ENCODE peak calls at places on chromosomes 5 and 9, in seven cellular contexts. C is tibial artery, J is A549, K is stomach, Q is nephron progenitor cell, X is activated B cell treated with CpG ODN at 0.5 μM for 24 hours, G is glutamatergic neuron. H is an unnamed sample.

GRCh38 chr9:76438841-76439588 is 20.0 kb upstream of the GCNT1 start:
- DNase-seq in X (no peak), K (no peak), J (no peak), G (no peak), Q (no peak), C (no peak), H (peak)

GRCh38 chr5:39775458-39776365 is 350.9 kb upstream of the DAB2 start:
- DNase-seq in C (no peak), J (peak), K (no peak), X (no peak), Q (no peak), G (no peak), H (no peak)

GRCh38 chr9:33233659-33234335 is 6.2 kb upstream of the SPINK4 start:
- DNase-seq in Q (no peak), G (no peak), J (peak), C (peak), X (no peak), K (peak), H (no peak)

GRCh38 chr9:107613314-107613713 is 123.7 kb upstream of the KLF4 start:
- DNase-seq in K (no peak), J (no peak), G (no peak), Q (no peak), C (no peak), X (no peak), H (no peak)

GRCh38 chr9:13113201-13113600 is 166.3 kb downstream of the MPDZ start:
- DNase-seq in K (no peak), C (no peak), J (no peak), Q (no peak), G (no peak), X (no peak), H (no peak)

GRCh38 chr5:74576941-74577456 is 63.5 kb downstream of the ENC1 start:
- DNase-seq in X (no peak), G (no peak), J (no peak), C (no peak), Q (no peak), K (no peak), H (peak)

GRCh38 chr9:76374702-76375543 is 19.3 kb downstream of the RFK start:
- DNase-seq in K (peak), G (no peak), X (no peak), J (peak), Q (peak), C (no peak), H (no peak)

GRCh38 chr9:121122450-121123032 is 47.8 kb downstream of the CNTRL start:
- DNase-seq in Q (no peak), J (no peak), K (no peak), C (no peak), X (no peak), G (no peak), H (no peak)

GRCh38 chr5:141929398-141930058 is 5.9 kb downstream of the DELE1 start:
- DNase-seq in G (no peak), J (no peak), X (no peak), K (no peak), Q (no peak), C (peak), H (no peak)

GRCh38 chr9:77807295-77807694 is 159.2 kb upstream of the GNA14 start:
- DNase-seq in K (no peak), G (no peak), Q (no peak), X (no peak), J (peak), C (no peak), H (no peak)

DNA sequence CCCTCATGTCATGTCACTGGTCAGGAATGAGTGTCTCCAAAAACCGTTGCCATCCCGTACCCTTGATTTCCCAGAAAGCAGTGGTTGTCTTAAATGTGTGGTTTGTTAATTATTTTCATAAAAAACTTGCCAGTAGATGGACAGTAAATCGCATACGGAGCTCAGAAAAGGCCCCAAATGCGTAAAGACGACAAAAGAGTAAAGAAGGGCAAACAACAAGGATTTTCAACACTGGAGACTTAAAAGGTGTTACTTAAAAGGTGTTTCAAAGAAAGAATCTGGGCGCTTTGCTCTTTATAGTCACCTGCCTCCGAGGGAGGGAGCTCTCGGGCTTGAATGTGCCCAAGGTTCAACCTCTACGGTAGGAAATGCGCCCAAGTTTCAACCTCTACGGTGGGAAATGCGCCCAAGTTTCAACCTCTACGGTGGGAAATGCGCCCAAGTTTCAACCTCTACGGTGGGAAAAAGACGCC is 727 bp downstream of the KIF27 start:
- DNase-seq in K (peak), C (no peak), G (no peak), J (no peak), Q (no peak), X (no peak), H (peak)
- TF ChIP-seq CTCF in K (no peak), C (no peak), G (no peak), J (peak), Q (no peak), X (no peak), H (no peak)

DNA sequence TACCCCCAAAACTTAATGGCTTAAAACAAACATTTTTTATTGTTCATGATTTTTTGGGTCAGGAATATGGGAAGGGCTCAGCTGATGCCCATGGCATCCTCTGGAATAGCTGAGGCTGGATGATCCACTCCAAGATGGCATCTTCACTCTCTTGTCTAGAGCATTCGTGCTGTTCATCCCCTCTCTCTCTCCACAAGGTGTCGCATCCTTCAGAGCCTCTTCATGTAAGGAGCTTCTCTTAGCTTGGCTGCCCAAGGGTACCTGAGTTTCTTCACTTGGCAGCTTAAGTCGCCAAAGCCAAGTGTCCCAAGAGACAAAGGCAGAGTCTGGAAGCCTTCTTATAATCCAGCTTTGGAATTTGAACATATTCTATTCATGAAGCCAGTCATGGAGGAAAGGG is 294.7 kb downstream of the CHSY3 start:
- DNase-seq in G (no peak), X (no peak), Q (no peak), J (peak), C (no peak), K (no peak), H (peak)
- TF ChIP-seq CTCF in G (no peak), X (no peak), Q (no peak), J (no peak), C (no peak), K (no peak), H (no peak)

GRCh38 chr9:136627703-136628102 is 35.0 kb upstream of the EGFL7 start:
- DNase-seq in K (no peak), C (no peak), J (no peak), X (no peak), Q (no peak), G (no peak), H (no peak)

GRCh38 chr9:136626066-136626725 is 36.5 kb upstream of the EGFL7 start:
- DNase-seq in G (no peak), X (no peak), C (peak), K (peak), J (no peak), Q (peak), H (no peak)

GRCh38 chr9:136628287-136628686 is 34.4 kb upstream of the EGFL7 start:
- DNase-seq in G (peak), X (no peak), C (no peak), K (no peak), Q (peak), J (no peak), H (no peak)

GRCh38 chr9:136625101-136626065 is 37.3 kb upstream of the EGFL7 start:
- DNase-seq in K (peak), C (peak), G (no peak), J (peak), X (no peak), Q (peak), H (no peak)

DNA sequence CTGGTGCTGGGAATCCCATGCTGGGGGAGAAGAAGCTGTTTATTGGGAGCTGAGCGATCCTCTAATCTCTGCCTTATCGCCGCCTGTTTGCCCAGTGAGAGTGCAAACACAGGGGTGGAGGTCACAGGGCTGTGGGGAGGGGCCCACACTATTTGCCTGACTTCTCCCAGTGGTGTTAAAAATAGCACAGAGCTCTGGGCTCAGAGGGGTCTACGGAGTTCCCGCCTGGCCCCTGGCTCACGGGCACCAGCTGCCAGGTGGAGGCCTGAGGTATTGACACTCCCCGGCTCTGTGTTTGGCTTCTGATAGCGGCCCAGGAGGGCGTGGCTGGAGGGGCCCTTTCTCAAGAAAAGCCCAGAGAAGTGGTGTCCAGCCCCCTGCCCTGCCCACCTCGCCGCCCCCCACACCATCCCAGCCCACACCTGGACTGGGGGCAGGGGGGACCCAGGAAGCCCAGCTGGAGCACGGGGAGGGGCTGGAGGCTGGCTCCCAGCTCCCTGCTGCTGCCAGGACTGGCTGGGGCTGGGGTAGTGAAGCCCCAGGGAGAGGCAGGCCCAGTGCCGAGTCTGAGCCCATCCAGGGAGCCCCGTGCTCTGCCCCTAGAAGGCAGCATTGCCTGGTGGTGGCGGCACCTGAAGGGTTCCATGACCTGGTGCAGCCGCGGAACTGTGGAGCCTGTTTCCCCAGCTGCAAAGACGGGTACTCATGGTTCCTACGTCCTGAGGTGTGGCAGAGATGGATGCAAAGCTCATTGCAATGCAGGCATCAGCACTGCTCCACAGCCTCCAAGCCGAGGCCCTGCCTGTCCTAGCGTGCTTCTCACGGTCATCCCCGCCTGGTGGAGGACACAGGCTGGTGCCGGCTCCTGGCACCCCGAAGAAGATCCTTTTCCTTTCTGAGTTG is 35.7 kb upstream of the EGFL7 start:
- DNase-seq in K (peak), Q (peak), C (no peak), X (no peak), G (no peak), J (no peak), H (no peak)
- TF ChIP-seq CTCF in K (no peak), Q (no peak), C (no peak), X (no peak), G (peak), J (no peak), H (no peak)

DNA sequence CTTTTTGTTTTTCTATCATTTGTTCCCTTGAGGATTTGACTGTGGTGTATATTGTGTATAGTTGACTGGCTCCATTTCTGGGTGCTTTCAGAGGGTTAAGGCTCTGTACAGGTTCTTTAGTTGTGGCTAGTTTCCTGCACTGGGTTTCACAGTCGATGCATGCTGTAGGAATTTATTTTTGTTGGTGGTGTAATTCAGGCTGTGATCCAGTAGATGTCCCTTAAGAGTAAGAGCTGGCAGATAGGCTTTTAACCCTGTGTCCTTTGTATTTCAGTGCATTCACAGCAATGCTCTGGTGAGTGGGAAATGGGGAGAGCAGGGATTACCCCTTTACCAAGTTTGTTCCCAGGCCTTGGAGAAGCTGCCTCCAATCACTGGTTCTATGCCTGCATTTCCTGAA is 112.9 kb downstream of the SPATA31D1 start:
- DNase-seq in K (no peak), X (no peak), G (no peak), J (peak), Q (no peak), C (no peak), H (no peak)
- TF ChIP-seq CTCF in K (no peak), X (no peak), G (no peak), J (no peak), Q (no peak), C (no peak), H (no peak)

GRCh38 chr9:93237535-93237934 is 53.6 kb downstream of the WNK2 start:
- DNase-seq in Q (no peak), J (no peak), G (no peak), X (no peak), C (no peak), K (no peak), H (no peak)
- TF ChIP-seq CTCF in Q (no peak), J (no peak), G (no peak), X (no peak), C (no peak), K (no peak), H (no peak)

GRCh38 chr9:5714501-5715401 is 85.8 kb downstream of the RIC1 start:
- DNase-seq in Q (no peak), G (no peak), J (peak), C (no peak), X (no peak), K (no peak), H (no peak)
- TF ChIP-seq CTCF in Q (peak), G (peak), J (peak), C (no peak), X (no peak), K (no peak), H (no peak)

GRCh38 chr5:76402251-76402879 is 720 bp upstream of the IQGAP2 start:
- DNase-seq in C (no peak), G (peak), K (peak), Q (peak), X (peak), J (peak), H (peak)

GRCh38 chr5:76404694-76405306 is 1.7 kb downstream of the IQGAP2 start:
- DNase-seq in J (no peak), C (no peak), G (no peak), X (no peak), Q (no peak), K (no peak), H (no peak)

GRCh38 chr5:76402880-76403712 is at the start of gene IQGAP2:
- DNase-seq in C (peak), J (peak), G (peak), X (peak), K (peak), Q (peak), H (peak)

GRCh38 chr5:76403963-76404693 is 1.0 kb downstream of the IQGAP2 start:
- DNase-seq in J (peak), G (peak), Q (peak), X (peak), C (no peak), K (peak), H (peak)

GRCh38 chr5:76403713-76403962 is 553 bp downstream of the IQGAP2 start:
- DNase-seq in C (no peak), Q (no peak), K (no peak), J (peak), X (no peak), G (peak), H (no peak)
- TF ChIP-seq CTCF in C (no peak), Q (peak), K (peak), J (no peak), X (no peak), G (no peak), H (no peak)

GRCh38 chr5:129356846-129357245 is 103.3 kb upstream of the ADAMTS19 start:
- DNase-seq in Q (no peak), G (no peak), K (no peak), C (no peak), J (no peak), X (no peak), H (no peak)

GRCh38 chr5:129359450-129359849 is 100.6 kb upstream of the ADAMTS19 start:
- DNase-seq in J (no peak), X (no peak), C (no peak), Q (no peak), G (no peak), K (no peak), H (no peak)

GRCh38 chr5:129358069-129358468 is 102.0 kb upstream of the ADAMTS19 start:
- DNase-seq in X (no peak), K (no peak), J (no peak), G (no peak), C (no peak), Q (no peak), H (no peak)

GRCh38 chr5:129363991-129364390 is 96.1 kb upstream of the ADAMTS19 start:
- DNase-seq in Q (no peak), J (no peak), G (no peak), X (no peak), K (no peak), C (no peak), H (no peak)

DNA sequence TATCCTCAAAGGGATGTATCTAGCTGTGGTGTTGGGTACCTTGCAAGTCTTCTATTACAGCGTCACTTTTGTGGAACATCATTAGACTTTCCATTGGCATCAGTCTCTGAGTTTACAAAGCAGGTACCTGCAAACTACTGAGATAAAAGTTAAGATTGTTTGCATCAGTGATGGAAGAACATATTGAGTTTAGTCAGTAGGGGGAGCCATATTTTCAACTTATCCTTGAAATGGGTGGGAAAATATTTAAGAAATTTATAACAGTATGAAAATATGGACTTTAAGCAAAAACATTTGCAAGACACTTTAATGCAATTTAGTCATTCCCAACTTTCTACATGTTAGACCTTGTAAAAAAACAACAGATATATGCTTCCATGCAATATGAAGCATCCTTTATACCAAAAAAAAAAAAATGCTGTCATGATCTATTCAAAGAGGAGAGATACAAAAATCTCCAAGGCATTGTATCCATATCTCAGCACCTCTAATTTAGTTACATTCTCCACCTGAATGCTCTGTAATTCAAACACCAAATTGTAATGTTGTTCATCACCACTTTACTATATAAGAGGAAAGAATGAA is 98.6 kb upstream of the ADAMTS19 start:
- DNase-seq in Q (no peak), G (no peak), J (peak), X (no peak), C (no peak), K (no peak), H (no peak)
- TF ChIP-seq CTCF in Q (peak), G (peak), J (peak), X (no peak), C (no peak), K (no peak), H (no peak)

DNA sequence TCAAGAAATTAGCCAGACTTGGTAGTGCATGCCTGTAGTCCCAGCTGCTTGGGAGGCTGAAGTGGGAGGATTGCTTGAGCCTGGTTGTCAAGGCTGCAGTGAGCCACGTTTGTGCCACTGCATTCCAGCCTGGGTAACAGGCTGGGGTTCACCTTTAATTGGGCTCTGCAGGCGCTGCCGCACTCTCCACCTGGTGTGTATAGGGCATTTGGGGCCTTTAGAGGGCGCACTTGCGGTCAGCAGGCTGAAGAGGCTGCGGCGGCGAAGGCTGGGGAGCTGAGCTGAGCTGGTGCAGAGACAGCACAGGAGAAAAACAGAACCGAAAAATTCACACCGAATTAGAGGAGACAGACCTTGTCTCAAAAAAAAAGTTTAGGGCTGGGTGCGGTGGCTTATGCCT is 31.2 kb downstream of the CDK7 start:
- DNase-seq in C (no peak), Q (peak), G (peak), J (peak), X (no peak), K (no peak), H (no peak)
- TF ChIP-seq CTCF in C (no peak), Q (peak), G (peak), J (no peak), X (no peak), K (no peak), H (no peak)

H was measured in GM20000.